ENCODE peak calls at places on chromosome 3, in four cellular contexts. C, Z, M and U are unnamed samples.

GRCh38 chr3:49415931-49416601 is 3.8 kb downstream of the TCTA start:
- DNase-seq in C (no peak), Z (peak; percentile 57), M (no peak), U (no peak)

GRCh38 chr3:148902173-148902791 is 37.2 kb downstream of the CPA3 start:
- DNase-seq in C (no peak), Z (no peak), M (no peak), U (no peak)

GRCh38 chr3:16875876-16876575 is 8.7 kb upstream of the PLCL2 start:
- DNase-seq in C (no peak), Z (no peak), M (no peak), U (no peak)

GRCh38 chr3:195596648-195597628 is 13.2 kb upstream of the APOD start:
- DNase-seq in C (no peak), Z (no peak), M (no peak), U (no peak)

GRCh38 chr3:27728195-27729087 is 6.3 kb upstream of the EOMES start:
- DNase-seq in C (no peak), Z (no peak), M (peak; percentile 29), U (peak; percentile 91)

GRCh38 chr3:10600159-10601125 is 95.1 kb upstream of the ATP2B2 start:
- DNase-seq in C (no peak), Z (no peak), M (no peak), U (no peak)

GRCh38 chr3:153658151-153658550 is 463.0 kb upstream of the ARHGEF26 start:
- DNase-seq in C (no peak), Z (no peak), M (no peak), U (no peak)

GRCh38 chr3:140238646-140239314 is 303.8 kb downstream of the CLSTN2 start:
- DNase-seq in C (no peak), Z (no peak), M (no peak), U (no peak)

GRCh38 chr3:78880588-78881461 is 887.0 kb downstream of the ROBO1 start:
- DNase-seq in C (no peak), Z (no peak), M (no peak), U (no peak)
- TF ChIP-seq CBFB in C (no peak), Z (no peak), M (no peak), U (no peak)

GRCh38 chr3:188151438-188151837 is 2.5 kb upstream of the LPP start:
- DNase-seq in C (no peak), Z (no peak), M (no peak), U (no peak)

GRCh38 chr3:188153949-188154757 is at the start of gene LPP:
- DNase-seq in C (no peak), Z (no peak), M (peak; percentile 47), U (peak; percentile 75)

GRCh38 chr3:188153498-188153948 is 434 bp upstream of the LPP start:
- DNase-seq in C (no peak), Z (no peak), M (peak; percentile 88), U (peak; percentile 85)

GRCh38 chr3:188150982-188151381 is 3.0 kb upstream of the LPP start:
- DNase-seq in C (no peak), Z (no peak), M (no peak), U (no peak)

DNA sequence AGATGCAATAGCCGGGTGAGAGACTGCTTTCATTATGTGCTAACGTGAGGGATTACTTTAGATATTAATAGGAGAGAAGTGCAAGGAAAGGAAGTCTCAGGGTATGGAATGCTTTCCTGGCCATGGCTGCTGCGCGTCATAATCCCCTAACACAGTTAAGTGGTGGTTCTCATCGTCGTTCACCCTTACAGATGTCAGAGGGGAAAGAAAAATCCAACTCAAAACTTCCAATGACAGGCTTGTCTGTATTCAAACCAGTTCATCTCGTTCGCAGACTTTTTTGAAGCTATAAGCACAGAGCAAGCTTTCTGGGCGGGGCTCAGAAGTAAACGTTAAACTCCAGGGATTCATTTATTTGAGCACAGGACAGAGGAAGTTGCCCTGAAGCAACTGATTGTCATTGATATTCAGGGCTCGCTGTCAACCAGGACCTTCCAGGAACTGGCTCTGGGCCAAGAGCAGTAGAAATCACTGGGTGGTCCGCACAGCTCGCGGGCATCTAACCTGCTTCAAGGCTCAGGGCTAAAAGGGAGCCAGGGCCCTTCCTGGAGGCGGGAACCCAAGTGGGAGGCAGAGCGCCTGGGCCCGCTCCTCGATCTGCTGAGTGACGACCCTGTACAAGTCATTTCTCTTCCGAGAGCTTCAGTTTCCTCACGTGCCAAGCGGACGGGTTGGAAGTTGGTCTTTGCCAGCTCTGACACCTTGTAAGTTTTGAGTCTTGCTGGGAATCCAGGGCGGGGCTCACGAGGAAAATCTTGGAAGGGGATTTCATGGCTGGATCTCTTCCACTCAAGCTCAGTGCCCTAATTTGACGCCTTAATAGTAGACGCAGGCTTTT is 1.1 kb upstream of the LPP start:
- DNase-seq in C (no peak), Z (no peak), M (no peak), U (peak; percentile 74)
- TF ChIP-seq CBFB in C (no peak), Z (no peak), M (no peak), U (no peak)

DNA sequence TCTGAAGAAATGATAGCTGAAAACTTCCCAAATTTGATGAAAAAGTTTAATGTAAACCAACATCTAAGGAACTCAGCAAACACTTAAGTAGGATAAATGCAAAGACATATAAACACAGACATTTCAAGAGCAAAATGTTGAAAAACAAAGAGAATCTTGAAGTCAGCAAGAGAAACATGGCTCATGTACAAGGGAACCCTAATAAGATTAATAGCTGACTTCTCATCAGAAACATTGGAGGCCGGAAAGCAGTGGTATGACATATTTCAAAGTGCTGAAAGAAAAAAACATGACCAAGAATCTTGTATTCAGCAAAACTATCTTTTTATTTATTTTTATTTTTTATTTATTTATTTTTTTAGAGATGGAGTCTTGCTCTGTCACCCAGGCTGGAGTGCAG is 10.6 kb upstream of the PRKCI start:
- DNase-seq in C (no peak), Z (no peak), M (no peak), U (no peak)
- TF ChIP-seq CBFB in C (no peak), Z (no peak), M (no peak), U (no peak)

GRCh38 chr3:162117961-162118360 is 621.4 kb downstream of the OTOL1 start:
- DNase-seq in C (no peak), Z (no peak), M (no peak), U (no peak)
- TF ChIP-seq CBFB in C (no peak), Z (no peak), M (no peak), U (no peak)

GRCh38 chr3:128112406-128112968 is 11.1 kb downstream of the RUVBL1 start:
- DNase-seq in C (no peak), Z (peak; percentile 25), M (no peak), U (no peak)
- TF ChIP-seq CBFB in C (no peak), Z (no peak), M (no peak), U (no peak)

GRCh38 chr3:106628407-106628806 is 748.8 kb upstream of the CCDC54 start:
- DNase-seq in C (no peak), Z (no peak), M (no peak), U (no peak)
- TF ChIP-seq CBFB in C (no peak), Z (no peak), M (no peak), U (no peak)

DNA sequence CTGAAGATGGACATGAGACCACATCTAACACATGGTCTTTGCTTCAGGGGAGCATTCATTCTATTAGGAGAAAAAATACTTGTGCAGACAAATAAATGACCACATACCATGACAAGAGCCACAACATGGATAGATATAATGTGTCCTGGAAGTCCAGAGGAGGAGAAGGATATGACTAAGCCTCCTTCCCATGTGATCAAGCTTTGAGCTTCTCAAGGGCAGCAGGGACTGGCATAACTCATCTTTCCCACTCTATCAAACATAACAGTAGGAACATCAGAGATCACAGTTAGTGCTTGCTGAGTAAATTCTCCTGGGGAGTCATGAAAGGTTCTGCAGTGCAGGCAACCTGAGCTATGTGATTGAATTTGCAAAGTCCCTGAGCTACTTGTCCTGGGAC is 86.0 kb upstream of the LPP start:
- DNase-seq in C (no peak), Z (no peak), M (no peak), U (no peak)
- TF ChIP-seq CBFB in C (no peak), Z (no peak), M (no peak), U (no peak)

GRCh38 chr3:34365766-34366165 is 567.3 kb downstream of the PDCD6IP start:
- DNase-seq in C (no peak), Z (no peak), M (no peak), U (no peak)
- TF ChIP-seq CBFB in C (no peak), Z (no peak), M (no peak), U (no peak)

GRCh38 chr3:71585126-71585525 is 1.6 kb upstream of the FOXP1 start:
- DNase-seq in C (peak; percentile 22), Z (no peak), M (no peak), U (no peak)
- TF ChIP-seq CBFB in C (no peak), Z (no peak), M (no peak), U (no peak)